ENCODE peak calls at places on chromosomes 11 and 22, in ten cellular contexts. Z is testis; G is cardiac muscle cell; O is tibial artery; C is A549; A is ovary; P is CD8-positive, alpha-beta T cell; N is left ventricle myocardium inferior; V is pancreas; I is OCI-LY7. T is an unnamed sample.

GRCh38 chr22:49972163-49973017 is 11.8 kb downstream of the PIM3 start:
- DNase-seq in Z (no peak), G (no peak), O (peak; percentile 71), C (no peak), A (peak; percentile 58), P (no peak), N (peak; percentile 16), V (peak; percentile 35), I (no peak), T (no peak)

GRCh38 chr11:104024572-104024971 is 11.9 kb upstream of the DDI1 start:
- DNase-seq in Z (no peak), G (no peak), O (no peak), C (no peak), A (no peak), P (no peak), N (no peak), V (no peak), I (no peak), T (no peak)

GRCh38 chr11:12411806-12412727 is 34.7 kb downstream of the PARVA start:
- DNase-seq in Z (peak; percentile 78), G (peak; percentile 82), O (peak; percentile 88), C (peak; percentile 74), A (peak; percentile 71), P (peak; percentile 17), N (peak; percentile 63), V (no peak), I (peak; percentile 37), T (peak; percentile 99)

GRCh38 chr22:44449061-44449682 is 48.9 kb downstream of the RTL6 start:
- DNase-seq in Z (no peak), G (no peak), O (peak; percentile 45), C (peak; percentile 60), A (no peak), P (no peak), N (no peak), V (no peak), I (no peak), T (peak; percentile 28)

GRCh38 chr11:2198621-2199365 is 27.2 kb upstream of the TH start:
- DNase-seq in Z (no peak), G (no peak), O (no peak), C (no peak), A (no peak), P (no peak), N (no peak), V (no peak), I (no peak), T (no peak)

GRCh38 chr22:37501610-37502341 is 15.6 kb upstream of the MFNG start:
- DNase-seq in Z (peak; percentile 93), G (no peak), O (peak; percentile 70), C (peak; percentile 95), A (peak; percentile 72), P (no peak), N (peak; percentile 67), V (peak; percentile 94), I (no peak), T (peak; percentile 49)

GRCh38 chr11:45178890-45179663 is 32.6 kb downstream of the PRDM11 start:
- DNase-seq in Z (no peak), G (no peak), O (no peak), C (peak; percentile 34), A (no peak), P (no peak), N (no peak), V (no peak), I (no peak), T (peak; percentile 25)

GRCh38 chr11:87300640-87301381 is 263.1 kb downstream of the TMEM135 start:
- DNase-seq in Z (no peak), G (no peak), O (no peak), C (peak; percentile 7), A (no peak), P (no peak), N (no peak), V (no peak), I (peak; percentile 22), T (no peak)

GRCh38 chr11:33867996-33868645 is 23.8 kb downstream of the LMO2 start:
- DNase-seq in Z (no peak), G (no peak), O (no peak), C (no peak), A (no peak), P (no peak), N (no peak), V (no peak), I (no peak), T (no peak)

GRCh38 chr11:118076754-118077281 is at the start of gene TMPRSS4:
- DNase-seq in Z (no peak), G (no peak), O (no peak), C (no peak), A (no peak), P (no peak), N (no peak), V (peak; percentile 31), I (no peak), T (peak; percentile 51)

GRCh38 chr11:69044111-69045013 is 4.4 kb upstream of the TPCN2 start:
- DNase-seq in Z (peak; percentile 81), G (peak; percentile 82), O (peak; percentile 91), C (peak; percentile 84), A (peak; percentile 73), P (no peak), N (peak; percentile 78), V (peak; percentile 49), I (peak; percentile 58), T (peak; percentile 94)

GRCh38 chr11:44589301-44589700 is 23.8 kb downstream of the CD82 start:
- DNase-seq in Z (no peak), G (no peak), O (no peak), C (no peak), A (no peak), P (no peak), N (no peak), V (no peak), I (no peak), T (no peak)

GRCh38 chr11:46260161-46260560 is 17.3 kb upstream of the CREB3L1 start:
- DNase-seq in Z (no peak), G (no peak), O (peak; percentile 17), C (no peak), A (no peak), P (no peak), N (no peak), V (no peak), I (no peak), T (no peak)

GRCh38 chr11:89205378-89205777 is 27.7 kb downstream of the TYR start:
- DNase-seq in Z (no peak), G (no peak), O (no peak), C (no peak), A (no peak), P (no peak), N (no peak), V (no peak), I (no peak), T (peak; percentile 4)

GRCh38 chr11:94882931-94883330 is 90.4 kb downstream of the CWC15 start:
- DNase-seq in Z (no peak), G (no peak), O (no peak), C (no peak), A (no peak), P (no peak), N (no peak), V (no peak), I (no peak), T (no peak)

GRCh38 chr11:933936-934335 is 8.3 kb downstream of the AP2A2 start:
- DNase-seq in Z (no peak), G (no peak), O (no peak), C (no peak), A (no peak), P (no peak), N (no peak), V (no peak), I (no peak), T (no peak)
- H3K27ac ChIP-seq in Z (peak overlapping the region; percentile 63), G (no peak overlapping the region), O (peak overlapping the region; percentile 16), C (no peak overlapping the region), A (no peak overlapping the region), P (no peak overlapping the region), N (peak overlapping the region; percentile 54), V (no peak overlapping the region), I (no peak overlapping the region), T (no peak overlapping the region)

GRCh38 chr11:62687508-62688396 is 1.6 kb downstream of the LRRN4CL start:
- DNase-seq in Z (no peak), G (no peak), O (no peak), C (no peak), A (no peak), P (no peak), N (peak; percentile 34), V (no peak), I (no peak), T (no peak)
- H3K27ac ChIP-seq in Z (peak overlapping the region; percentile 61), G (peak overlapping the region; percentile 85), O (no peak overlapping the region), C (no peak overlapping the region), A (peak overlapping the region; percentile 79), P (no peak overlapping the region), N (peak overlapping the region; percentile 79), V (no peak overlapping the region), I (no peak overlapping the region), T (no peak overlapping the region)

DNA sequence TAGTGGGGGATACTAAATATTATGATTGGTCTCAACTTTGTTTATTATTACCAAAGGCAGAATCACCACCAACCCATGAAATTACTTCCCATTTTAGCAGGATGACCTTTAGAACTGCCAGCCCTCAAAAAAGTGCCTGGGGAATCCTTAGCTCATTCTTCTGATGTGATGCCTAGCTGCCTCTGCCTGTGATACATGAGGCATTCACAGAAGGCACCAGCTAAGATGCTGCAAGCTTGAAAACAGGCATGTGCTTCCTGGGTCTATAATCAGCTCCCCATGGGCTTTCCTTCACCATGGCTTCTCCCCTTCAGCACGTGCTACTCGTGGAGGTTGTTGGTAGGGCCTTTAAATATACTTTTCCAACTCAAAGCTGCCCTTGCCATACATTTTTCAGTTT is 50.4 kb upstream of the ARHGAP20 start:
- DNase-seq in Z (no peak), G (no peak), O (no peak), C (no peak), A (no peak), P (no peak), N (no peak), V (no peak), I (no peak), T (no peak)
- H3K27ac ChIP-seq in Z (peak overlapping the region; percentile 38), G (no peak overlapping the region), O (peak overlapping the region; percentile 42), C (no peak overlapping the region), A (no peak overlapping the region), P (no peak overlapping the region), N (no peak overlapping the region), V (no peak overlapping the region), I (no peak overlapping the region), T (no peak overlapping the region)

GRCh38 chr22:27100789-27101188 is 443.4 kb downstream of the MIAT start:
- DNase-seq in Z (no peak), G (peak; percentile 67), O (peak; percentile 52), C (no peak), A (peak; percentile 45), P (no peak), N (no peak), V (no peak), I (no peak), T (peak; percentile 58)

GRCh38 chr22:27101288-27101687 is 443.9 kb downstream of the MIAT start:
- DNase-seq in Z (no peak), G (no peak), O (no peak), C (no peak), A (no peak), P (no peak), N (no peak), V (no peak), I (no peak), T (no peak)

GRCh38 chr22:27100323-27100722 is 442.9 kb downstream of the MIAT start:
- DNase-seq in Z (no peak), G (peak; percentile 69), O (no peak), C (no peak), A (no peak), P (no peak), N (peak; percentile 52), V (no peak), I (no peak), T (no peak)

GRCh38 chr22:27097933-27098332 is 440.5 kb downstream of the MIAT start:
- DNase-seq in Z (no peak), G (no peak), O (peak; percentile 11), C (no peak), A (no peak), P (no peak), N (no peak), V (no peak), I (no peak), T (peak; percentile 71)

GRCh38 chr22:27099896-27100295 is 442.5 kb downstream of the MIAT start:
- DNase-seq in Z (no peak), G (no peak), O (peak; percentile 60), C (no peak), A (no peak), P (no peak), N (no peak), V (no peak), I (no peak), T (peak; percentile 35)
- H3K27ac ChIP-seq in Z (no peak overlapping the region), G (no peak overlapping the region), O (no peak overlapping the region), C (no peak overlapping the region), A (no peak overlapping the region), P (no peak overlapping the region), N (no peak overlapping the region), V (no peak overlapping the region), I (no peak overlapping the region), T (no peak overlapping the region)

T was measured in mesendoderm.